ENCODE peak calls at places on chromosomes 7 and 10, in seven cellular contexts. One of them, this sample, is unnamed.

GRCh38 chr10:58963723-58964124 is 212.7 kb upstream of the PHYHIPL start:
- DNase-seq in activated CD4-positive, CD25-positive, alpha-beta regulatory T cell treated with anti-CD3 and anti-CD28 coated beads, Interleukin-2, amount 50 U/mL, for 72 hours: no peak
- DNase-seq in left cardiac atrium: no peak
- DNase-seq in iris pigment epithelial cell: no peak
- DNase-seq in GM12891: no peak
- DNase-seq in Ammon's horn: peak
- DNase-seq in pancreas: peak
- DNase-seq in this sample: no peak

GRCh38 chr10:103932996-103933395 is 15.0 kb upstream of the STN1 start:
- DNase-seq in iris pigment epithelial cell: no peak
- DNase-seq in Ammon's horn: peak
- DNase-seq in activated CD4-positive, CD25-positive, alpha-beta regulatory T cell treated with anti-CD3 and anti-CD28 coated beads, Interleukin-2, amount 50 U/mL, for 72 hours: no peak
- DNase-seq in left cardiac atrium: no peak
- DNase-seq in GM12891: no peak
- DNase-seq in pancreas: no peak
- DNase-seq in this sample: no peak

GRCh38 chr10:76336213-76336963 is 905.0 kb downstream of the LRMDA start:
- DNase-seq in GM12891: no peak
- DNase-seq in pancreas: no peak
- DNase-seq in activated CD4-positive, CD25-positive, alpha-beta regulatory T cell treated with anti-CD3 and anti-CD28 coated beads, Interleukin-2, amount 50 U/mL, for 72 hours: no peak
- DNase-seq in left cardiac atrium: no peak
- DNase-seq in iris pigment epithelial cell: no peak
- DNase-seq in Ammon's horn: no peak
- DNase-seq in this sample: no peak

GRCh38 chr7:46651070-46651469 is 730.0 kb upstream of the IGFBP3 start:
- DNase-seq in activated CD4-positive, CD25-positive, alpha-beta regulatory T cell treated with anti-CD3 and anti-CD28 coated beads, Interleukin-2, amount 50 U/mL, for 72 hours: no peak
- DNase-seq in iris pigment epithelial cell: no peak
- DNase-seq in Ammon's horn: no peak
- DNase-seq in GM12891: no peak
- DNase-seq in left cardiac atrium: no peak
- DNase-seq in pancreas: no peak
- DNase-seq in this sample: no peak

GRCh38 chr10:29691564-29692064 is 56.8 kb upstream of the SVIL start:
- DNase-seq in GM12891: no peak
- DNase-seq in iris pigment epithelial cell: peak
- DNase-seq in activated CD4-positive, CD25-positive, alpha-beta regulatory T cell treated with anti-CD3 and anti-CD28 coated beads, Interleukin-2, amount 50 U/mL, for 72 hours: no peak
- DNase-seq in pancreas: no peak
- DNase-seq in Ammon's horn: no peak
- DNase-seq in left cardiac atrium: peak
- DNase-seq in this sample: no peak

GRCh38 chr7:107563072-107563760 is 504 bp downstream of the COG5 start:
- DNase-seq in GM12891: peak
- DNase-seq in pancreas: no peak
- DNase-seq in activated CD4-positive, CD25-positive, alpha-beta regulatory T cell treated with anti-CD3 and anti-CD28 coated beads, Interleukin-2, amount 50 U/mL, for 72 hours: no peak
- DNase-seq in Ammon's horn: no peak
- DNase-seq in left cardiac atrium: no peak
- DNase-seq in iris pigment epithelial cell: no peak
- DNase-seq in this sample: peak

GRCh38 chr7:115099906-115100305 is 178.0 kb downstream of the MDFIC start:
- DNase-seq in Ammon's horn: no peak
- DNase-seq in activated CD4-positive, CD25-positive, alpha-beta regulatory T cell treated with anti-CD3 and anti-CD28 coated beads, Interleukin-2, amount 50 U/mL, for 72 hours: no peak
- DNase-seq in left cardiac atrium: no peak
- DNase-seq in pancreas: no peak
- DNase-seq in GM12891: no peak
- DNase-seq in iris pigment epithelial cell: peak
- DNase-seq in this sample: no peak

GRCh38 chr10:89224697-89225443 is 17.8 kb upstream of the CH25H start:
- DNase-seq in pancreas: peak
- DNase-seq in activated CD4-positive, CD25-positive, alpha-beta regulatory T cell treated with anti-CD3 and anti-CD28 coated beads, Interleukin-2, amount 50 U/mL, for 72 hours: no peak
- DNase-seq in GM12891: no peak
- DNase-seq in iris pigment epithelial cell: peak
- DNase-seq in left cardiac atrium: peak
- DNase-seq in Ammon's horn: peak
- DNase-seq in this sample: no peak

GRCh38 chr7:39587393-39587792 is 21.2 kb downstream of the YAE1 start:
- DNase-seq in activated CD4-positive, CD25-positive, alpha-beta regulatory T cell treated with anti-CD3 and anti-CD28 coated beads, Interleukin-2, amount 50 U/mL, for 72 hours: no peak
- DNase-seq in GM12891: no peak
- DNase-seq in Ammon's horn: no peak
- DNase-seq in left cardiac atrium: no peak
- DNase-seq in iris pigment epithelial cell: peak
- DNase-seq in pancreas: no peak
- DNase-seq in this sample: no peak

GRCh38 chr7:87345166-87345927 is at the start of gene CROT:
- DNase-seq in left cardiac atrium: peak
- DNase-seq in Ammon's horn: peak
- DNase-seq in GM12891: peak
- DNase-seq in pancreas: peak
- DNase-seq in activated CD4-positive, CD25-positive, alpha-beta regulatory T cell treated with anti-CD3 and anti-CD28 coated beads, Interleukin-2, amount 50 U/mL, for 72 hours: peak
- DNase-seq in iris pigment epithelial cell: peak
- DNase-seq in this sample: peak

GRCh38 chr10:3395487-3395886 is 222.9 kb upstream of the PITRM1 start:
- DNase-seq in Ammon's horn: no peak
- DNase-seq in activated CD4-positive, CD25-positive, alpha-beta regulatory T cell treated with anti-CD3 and anti-CD28 coated beads, Interleukin-2, amount 50 U/mL, for 72 hours: no peak
- DNase-seq in iris pigment epithelial cell: no peak
- DNase-seq in pancreas: peak
- DNase-seq in GM12891: no peak
- DNase-seq in left cardiac atrium: no peak
- DNase-seq in this sample: peak

GRCh38 chr10:43861966-43862751 is 213.5 kb upstream of the ZNF32 start:
- DNase-seq in activated CD4-positive, CD25-positive, alpha-beta regulatory T cell treated with anti-CD3 and anti-CD28 coated beads, Interleukin-2, amount 50 U/mL, for 72 hours: no peak
- DNase-seq in iris pigment epithelial cell: peak
- DNase-seq in GM12891: no peak
- DNase-seq in pancreas: no peak
- DNase-seq in Ammon's horn: no peak
- DNase-seq in left cardiac atrium: no peak
- DNase-seq in this sample: no peak

GRCh38 chr7:69635572-69636190 is 37.4 kb downstream of the AUTS2 start:
- DNase-seq in activated CD4-positive, CD25-positive, alpha-beta regulatory T cell treated with anti-CD3 and anti-CD28 coated beads, Interleukin-2, amount 50 U/mL, for 72 hours: no peak
- DNase-seq in iris pigment epithelial cell: no peak
- DNase-seq in GM12891: no peak
- DNase-seq in left cardiac atrium: no peak
- DNase-seq in pancreas: no peak
- DNase-seq in Ammon's horn: peak
- DNase-seq in this sample: no peak

GRCh38 chr10:101629781-101630419 is 41.8 kb downstream of the DPCD start:
- DNase-seq in pancreas: no peak
- DNase-seq in activated CD4-positive, CD25-positive, alpha-beta regulatory T cell treated with anti-CD3 and anti-CD28 coated beads, Interleukin-2, amount 50 U/mL, for 72 hours: no peak
- DNase-seq in iris pigment epithelial cell: no peak
- DNase-seq in Ammon's horn: peak
- DNase-seq in left cardiac atrium: no peak
- DNase-seq in GM12891: no peak
- DNase-seq in this sample: peak

GRCh38 chr10:51707821-51708424 is 8.5 kb upstream of the CSTF2T start:
- DNase-seq in pancreas: no peak
- DNase-seq in activated CD4-positive, CD25-positive, alpha-beta regulatory T cell treated with anti-CD3 and anti-CD28 coated beads, Interleukin-2, amount 50 U/mL, for 72 hours: no peak
- DNase-seq in left cardiac atrium: no peak
- DNase-seq in Ammon's horn: no peak
- DNase-seq in GM12891: no peak
- DNase-seq in iris pigment epithelial cell: no peak
- DNase-seq in this sample: no peak

GRCh38 chr10:127556911-127557310 is 7.8 kb downstream of the NPS start:
- DNase-seq in activated CD4-positive, CD25-positive, alpha-beta regulatory T cell treated with anti-CD3 and anti-CD28 coated beads, Interleukin-2, amount 50 U/mL, for 72 hours: no peak
- DNase-seq in iris pigment epithelial cell: peak
- DNase-seq in GM12891: no peak
- DNase-seq in Ammon's horn: no peak
- DNase-seq in pancreas: peak
- DNase-seq in left cardiac atrium: no peak
- DNase-seq in this sample: no peak

GRCh38 chr7:28955356-28955722 is 2.8 kb downstream of the TRIL start:
- DNase-seq in activated CD4-positive, CD25-positive, alpha-beta regulatory T cell treated with anti-CD3 and anti-CD28 coated beads, Interleukin-2, amount 50 U/mL, for 72 hours: no peak
- DNase-seq in Ammon's horn: no peak
- DNase-seq in GM12891: no peak
- DNase-seq in pancreas: peak
- DNase-seq in iris pigment epithelial cell: no peak
- DNase-seq in left cardiac atrium: no peak
- DNase-seq in this sample: no peak

GRCh38 chr10:63268139-63268797 is 135.1 kb downstream of the NRBF2 start:
- DNase-seq in activated CD4-positive, CD25-positive, alpha-beta regulatory T cell treated with anti-CD3 and anti-CD28 coated beads, Interleukin-2, amount 50 U/mL, for 72 hours: no peak
- DNase-seq in iris pigment epithelial cell: peak
- DNase-seq in GM12891: no peak
- DNase-seq in pancreas: no peak
- DNase-seq in left cardiac atrium: no peak
- DNase-seq in Ammon's horn: no peak
- DNase-seq in this sample: peak

This sample was measured in NCI-H146.